ENCODE peak calls at places on chromosomes 5 and 9, in four cellular contexts. M is hepatocyte; O is naive thymus-derived CD8-positive, alpha-beta T cell; S is MV-4-11. U is an unnamed sample.

GRCh38 chr9:653856-654387 is 187.6 kb upstream of the DMRT1 start:
- DNase-seq in M (no peak), O (no peak), S (no peak), U (no peak)

GRCh38 chr5:157106668-157107461 is 2.0 kb downstream of the HAVCR2 start:
- DNase-seq in M (no peak), O (no peak), S (peak), U (no peak)

GRCh38 chr5:36059571-36060515 is 6.8 kb downstream of the UGT3A2 start:
- DNase-seq in M (no peak), O (no peak), S (no peak), U (no peak)

GRCh38 chr9:35771079-35771441 is 17.0 kb upstream of the MSMP start:
- DNase-seq in M (no peak), O (no peak), S (no peak), U (no peak)

GRCh38 chr9:131773911-131774379 is 34.1 kb upstream of the RAPGEF1 start:
- DNase-seq in M (peak), O (no peak), S (peak), U (no peak)

GRCh38 chr9:134296301-134297081 is 29.8 kb upstream of the RXRA start:
- DNase-seq in M (no peak), O (no peak), S (no peak), U (no peak)

GRCh38 chr9:114953917-114954316 is 23.5 kb upstream of the TNFSF8 start:
- DNase-seq in M (peak), O (no peak), S (peak), U (peak)

GRCh38 chr5:1231354-1231905 is 6.2 kb downstream of the SLC6A18 start:
- DNase-seq in M (no peak), O (no peak), S (no peak), U (no peak)

GRCh38 chr9:89538874-89539273 is 41.0 kb upstream of the SEMA4D start:
- DNase-seq in M (no peak), O (no peak), S (no peak), U (no peak)

GRCh38 chr5:169795311-169795710 is 158.2 kb downstream of the DOCK2 start:
- DNase-seq in M (no peak), O (no peak), S (no peak), U (no peak)

GRCh38 chr5:8857051-8857450 is 688.8 kb downstream of the SEMA5A start:
- DNase-seq in M (no peak), O (no peak), S (no peak), U (no peak)

GRCh38 chr5:36452394-36453100 is 150.8 kb upstream of the RANBP3L start:
- DNase-seq in M (no peak), O (no peak), S (no peak), U (no peak)

GRCh38 chr5:132063090-132063911 is 2.8 kb downstream of the IL3 start:
- DNase-seq in M (peak), O (peak), S (peak), U (peak)

U was measured in cardiac septum.